ENCODE peak calls at places on chromosome 2, in five cellular contexts. J is stimulated activated CD8-positive, alpha-beta memory T cell treated with anti-CD3 and anti-CD28 coated beads, Interleukin-12 subunit alpha, Interleukin-12 subunit beta, amount 100 ng/mL, for 1 hour; U is T-helper 1 cell; L is activated T-helper 1 cell treated with anti-CD3 and anti-CD28 coated beads, Interleukin-12 subunit alpha, Interleukin-12 subunit beta, Interleukin-2, Interleukin-4 antibody, amounts not matched to agents 30 ng/mL and 10 ng/mL and 1 ng/mL, durations not matched to agents 14 hours and 24 hours and 36 hours; B is Calu3. O is an unnamed sample.
A peak's percentile ranks its signal among the peaks of the same experiment; 100 is the strongest.

GRCh38 chr2:5914831-5915611 is 222.8 kb downstream of the SOX11 start:
- DNase-seq in J (no peak), U (no peak), L (no peak), B (no peak), O (no peak)

GRCh38 chr2:150126839-150127238 is 360.6 kb downstream of the RND3 start:
- DNase-seq in J (no peak), U (no peak), L (no peak), B (no peak), O (no peak)

GRCh38 chr2:203042178-203042577 is 27.5 kb downstream of the NBEAL1 start:
- DNase-seq in J (no peak), U (no peak), L (no peak), B (no peak), O (no peak)

GRCh38 chr2:98944786-98945185 is 8.8 kb upstream of the CRACDL start:
- DNase-seq in J (no peak), U (no peak), L (no peak), B (no peak), O (no peak)

GRCh38 chr2:112749755-112750559 is 14.5 kb downstream of the CKAP2L start:
- DNase-seq in J (peak; percentile 63), U (peak; percentile 72), L (peak; percentile 76), B (peak; percentile 89), O (peak; percentile 46)

GRCh38 chr2:54928719-54929118 is 121.5 kb downstream of the RTN4 start:
- DNase-seq in J (no peak), U (no peak), L (no peak), B (no peak), O (no peak)

GRCh38 chr2:182980115-182980514 is 58.1 kb downstream of the NCKAP1 start:
- DNase-seq in J (no peak), U (no peak), L (no peak), B (no peak), O (peak; percentile 51)

GRCh38 chr2:27717070-27717453 is 53.4 kb downstream of the SLC4A1AP start:
- DNase-seq in J (no peak), U (no peak), L (no peak), B (no peak), O (no peak)

GRCh38 chr2:98086491-98087446 is at the start of gene VWA3B:
- DNase-seq in J (no peak), U (peak; percentile 12), L (peak; percentile 57), B (peak; percentile 92), O (no peak)

GRCh38 chr2:145228506-145228905 is 708.6 kb upstream of the ZEB2 start:
- DNase-seq in J (no peak), U (no peak), L (no peak), B (no peak), O (no peak)

GRCh38 chr2:217294211-217294610 is 434.3 kb upstream of the TNP1 start:
- DNase-seq in J (no peak), U (no peak), L (no peak), B (no peak), O (no peak)

GRCh38 chr2:165522746-165523145 is 53.2 kb downstream of the CSRNP3 start:
- DNase-seq in J (no peak), U (no peak), L (no peak), B (no peak), O (no peak)

GRCh38 chr2:239826786-239827510 is 198.2 kb downstream of the NDUFA10 start:
- DNase-seq in J (no peak), U (no peak), L (no peak), B (no peak), O (no peak)

GRCh38 chr2:224884188-224884587 is 158.1 kb downstream of the DOCK10 start:
- DNase-seq in J (no peak), U (no peak), L (no peak), B (peak; percentile 11), O (no peak)

GRCh38 chr2:163736433-163737168 is 793 bp upstream of the FIGN start:
- DNase-seq in J (no peak), U (no peak), L (no peak), B (peak; percentile 74), O (no peak)

GRCh38 chr2:197107291-197108269 is 181.1 kb upstream of the PGAP1 start:
- DNase-seq in J (no peak), U (no peak), L (no peak), B (peak; percentile 15), O (no peak)

GRCh38 chr2:120810639-120811038 is 75.0 kb downstream of the GLI2 start:
- DNase-seq in J (no peak), U (no peak), L (no peak), B (no peak), O (no peak)

GRCh38 chr2:228401065-228401912 is 219.8 kb upstream of the SPHKAP start:
- DNase-seq in J (no peak), U (no peak), L (no peak), B (no peak), O (no peak)

GRCh38 chr2:37866535-37866934 is 58.6 kb upstream of the RMDN2 start:
- DNase-seq in J (no peak), U (no peak), L (no peak), B (no peak), O (no peak)

GRCh38 chr2:130963058-130963848 is 126.5 kb downstream of the ARHGEF4 start:
- DNase-seq in J (no peak), U (no peak), L (no peak), B (no peak), O (no peak)

GRCh38 chr2:102185347-102185746 is 1.5 kb upstream of the IL1RL2 start:
- DNase-seq in J (no peak), U (no peak), L (no peak), B (no peak), O (no peak)

GRCh38 chr2:28152585-28153284 is 239.9 kb upstream of the FOSL2 start:
- DNase-seq in J (no peak), U (no peak), L (no peak), B (no peak), O (no peak)

GRCh38 chr2:230155359-230155758 is 64.4 kb downstream of the SP110 start:
- DNase-seq in J (no peak), U (no peak), L (no peak), B (no peak), O (no peak)

GRCh38 chr2:112623913-112624777 is 21.6 kb upstream of the SLC20A1 start:
- DNase-seq in J (peak; percentile 66), U (peak; percentile 42), L (peak; percentile 75), B (peak; percentile 79), O (no peak)

GRCh38 chr2:205716126-205716525 is 33.8 kb downstream of the NRP2 start:
- DNase-seq in J (no peak), U (no peak), L (no peak), B (no peak), O (no peak)

GRCh38 chr2:186780701-186781316 is 68.2 kb downstream of the ZSWIM2 start:
- DNase-seq in J (no peak), U (no peak), L (no peak), B (peak; percentile 26), O (no peak)

GRCh38 chr2:29068513-29068912 is 5.8 kb downstream of the PCARE start:
- DNase-seq in J (no peak), U (no peak), L (no peak), B (no peak), O (no peak)

GRCh38 chr2:88437010-88437409 is 15.5 kb downstream of the FOXI3 start:
- DNase-seq in J (no peak), U (no peak), L (no peak), B (no peak), O (no peak)

GRCh38 chr2:143121079-143121478 is 8.1 kb upstream of the ARHGAP15 start:
- DNase-seq in J (no peak), U (no peak), L (no peak), B (no peak), O (no peak)

GRCh38 chr2:234911271-234911670 is 40.5 kb upstream of the SH3BP4 start:
- DNase-seq in J (no peak), U (no peak), L (no peak), B (peak; percentile 34), O (peak; percentile 34)

GRCh38 chr2:27792759-27793158 is 21.2 kb downstream of the MRPL33 start:
- DNase-seq in J (no peak), U (no peak), L (no peak), B (no peak), O (no peak)

GRCh38 chr2:218221015-218221414 is 4.0 kb downstream of the ARPC2 start:
- DNase-seq in J (no peak), U (no peak), L (no peak), B (no peak), O (no peak)

GRCh38 chr2:10035633-10036032 is 7.7 kb upstream of the KLF11 start:
- DNase-seq in J (no peak), U (no peak), L (no peak), B (no peak), O (no peak)

GRCh38 chr2:20642026-20642971 is 8.6 kb downstream of the HS1BP3 start:
- DNase-seq in J (peak; percentile 54), U (peak; percentile 65), L (peak; percentile 62), B (peak; percentile 89), O (peak; percentile 54)

GRCh38 chr2:20241973-20242726 is 17.2 kb upstream of the SDC1 start:
- DNase-seq in J (no peak), U (peak; percentile 20), L (peak; percentile 20), B (no peak), O (no peak)

GRCh38 chr2:223681125-223681524 is 79.0 kb upstream of the SCG2 start:
- DNase-seq in J (no peak), U (no peak), L (no peak), B (no peak), O (no peak)

GRCh38 chr2:41199320-41199719 is 747.4 kb upstream of the SLC8A1 start:
- DNase-seq in J (no peak), U (no peak), L (no peak), B (no peak), O (peak; percentile 35)

GRCh38 chr2:56099967-56100366 is 83.8 kb upstream of the CCDC85A start:
- DNase-seq in J (no peak), U (no peak), L (no peak), B (no peak), O (no peak)

GRCh38 chr2:104769096-104769495 is 84.8 kb upstream of the POU3F3 start:
- DNase-seq in J (no peak), U (no peak), L (no peak), B (no peak), O (no peak)

GRCh38 chr2:216653931-216654365 is 20.7 kb downstream of the IGFBP2 start:
- DNase-seq in J (no peak), U (no peak), L (no peak), B (no peak), O (no peak)